ENCODE peak calls at places on chromosomes 13 and 19, in six cellular contexts. A is activated CD4-positive, alpha-beta T cell treated with anti-CD3 and anti-CD28 coated beads, Interleukin-2, amount 10 ng/mL, durations not matched to agents 7 days and 5 days; Z is stimulated activated CD4-positive, alpha-beta T cell treated with anti-CD3 and anti-CD28 coated beads, Interleukin-15, amount 100 ng/mL, for 48 hours; M is activated CD4-positive, CD25-positive, alpha-beta regulatory T cell; U is colonic mucosa; R is NCI-H146. K is an unnamed sample.

GRCh38 chr13:53501387-53501786 is 472.8 kb downstream of the OLFM4 start:
- DNase-seq in U (no peak), M (no peak), R (no peak), A (no peak), Z (no peak), K (no peak)

GRCh38 chr13:33490461-33491327 is 205.1 kb upstream of the STARD13 start:
- DNase-seq in U (no peak), M (no peak), A (no peak), Z (no peak), R (no peak), K (no peak)

GRCh38 chr13:28568286-28568685 is 73.4 kb upstream of the FLT1 start:
- DNase-seq in R (no peak), M (no peak), Z (no peak), U (peak; percentile 37), A (no peak), K (no peak)

GRCh38 chr19:19079571-19079970 is 15.8 kb downstream of the SLC25A42 start:
- DNase-seq in U (no peak), R (no peak), A (no peak), M (no peak), Z (no peak), K (no peak)

GRCh38 chr13:33194820-33195692 is 90.5 kb downstream of the STARD13 start:
- DNase-seq in R (peak; percentile 74), M (no peak), Z (no peak), A (no peak), U (no peak), K (peak; percentile 7)

GRCh38 chr13:36998624-36999041 is 507 bp downstream of the ALG5 start:
- DNase-seq in A (peak; percentile 18), M (no peak), R (peak; percentile 43), Z (no peak), U (peak; percentile 35), K (peak; percentile 26)

GRCh38 chr19:16626796-16627193 is 1.2 kb downstream of the MED26 start:
- DNase-seq in M (no peak), R (no peak), Z (no peak), U (no peak), A (no peak), K (no peak)

GRCh38 chr13:99655351-99656091 is 154.2 kb downstream of the TM9SF2 start:
- DNase-seq in U (peak; percentile 14), M (peak; percentile 15), Z (peak; percentile 43), A (peak; percentile 10), R (no peak), K (no peak)

GRCh38 chr13:27022571-27023311 is 148.9 kb downstream of the USP12 start:
- DNase-seq in U (no peak), A (no peak), Z (no peak), R (peak; percentile 72), M (no peak), K (no peak)

K was measured in NCI-H1930.